ENCODE peak calls at places on chromosomes 6 and 20, in four cellular contexts. Q is type B pancreatic cell, V is activated gamma-delta T cell, O is sigmoid colon. T is an unnamed sample.

GRCh38 chr6:48764261-48764660 is 653.3 kb upstream of the PTCHD4 start:
- DNase-seq in O (no peak), Q (no peak), V (no peak), T (no peak)

GRCh38 chr20:33162313-33162712 is 5.6 kb upstream of the BPIFA2 start:
- DNase-seq in O (no peak), Q (peak), V (no peak), T (no peak)

GRCh38 chr20:5030348-5031205 is 29.3 kb upstream of the SLC23A2 start:
- DNase-seq in O (no peak), V (no peak), Q (no peak), T (no peak)

GRCh38 chr6:80530096-80530495 is 423.6 kb downstream of the BCKDHB start:
- DNase-seq in Q (no peak), O (no peak), V (no peak), T (no peak)

GRCh38 chr6:161866570-161866969 is 592.7 kb upstream of the AGPAT4 start:
- DNase-seq in O (no peak), V (no peak), Q (no peak), T (no peak)

GRCh38 chr6:57265755-57266221 is 43.7 kb upstream of the RAB23 start:
- DNase-seq in V (no peak), Q (no peak), O (no peak), T (no peak)

GRCh38 chr6:44956426-44956825 is 371.7 kb upstream of the RUNX2 start:
- DNase-seq in Q (no peak), V (no peak), O (no peak), T (peak)

GRCh38 chr6:154247119-154247814 is 109.3 kb downstream of the IPCEF1 start:
- DNase-seq in O (no peak), Q (no peak), V (no peak), T (no peak)

GRCh38 chr6:119137194-119138072 is 59.0 kb upstream of the FAM184A start:
- DNase-seq in V (no peak), O (no peak), Q (no peak), T (no peak)

GRCh38 chr20:64062276-64062595 is 762 bp upstream of the TCEA2 start:
- DNase-seq in V (no peak), Q (no peak), O (no peak), T (no peak)

GRCh38 chr20:14829897-14830296 is 492.5 kb upstream of the FLRT3 start:
- DNase-seq in Q (no peak), V (no peak), O (no peak), T (no peak)

GRCh38 chr6:106146852-106147351 is 60.8 kb downstream of the PRDM1 start:
- DNase-seq in O (no peak), Q (no peak), V (no peak), T (no peak)

GRCh38 chr20:48794360-48794759 is 33.4 kb downstream of the PREX1 start:
- DNase-seq in V (no peak), O (no peak), Q (no peak), T (no peak)

GRCh38 chr20:62266340-62266739 is 28.0 kb downstream of the OSBPL2 start:
- DNase-seq in Q (no peak), V (no peak), O (no peak), T (no peak)

GRCh38 chr6:52990342-52990741 is 4.7 kb downstream of the GSTA4 start:
- DNase-seq in O (no peak), Q (no peak), V (no peak), T (no peak)

GRCh38 chr6:11008821-11009220 is 35.3 kb downstream of the ELOVL2 start:
- DNase-seq in Q (no peak), O (no peak), V (no peak), T (no peak)

GRCh38 chr6:48176909-48177308 is 65.9 kb upstream of the PTCHD4 start:
- DNase-seq in V (no peak), Q (no peak), O (no peak), T (no peak)

GRCh38 chr6:21164768-21165326 is 428.7 kb upstream of the SOX4 start:
- DNase-seq in O (no peak), V (no peak), Q (no peak), T (no peak)

GRCh38 chr6:45567879-45568278 is 190.1 kb upstream of the SUPT3H start:
- DNase-seq in O (no peak), Q (no peak), V (no peak), T (no peak)

GRCh38 chr6:17867880-17868279 is 119.6 kb downstream of the KIF13A start:
- DNase-seq in V (no peak), Q (no peak), O (no peak), T (peak)

GRCh38 chr6:108920751-108921150 is 72.5 kb downstream of the ARMC2 start:
- DNase-seq in O (no peak), V (no peak), Q (no peak), T (no peak)

GRCh38 chr20:1894951-1895673 is at the start of gene SIRPA:
- DNase-seq in O (peak), Q (no peak), V (no peak), T (no peak)

GRCh38 chr6:74087898-74088297 is 391.9 kb downstream of the CD109 start:
- DNase-seq in O (no peak), Q (no peak), V (no peak), T (no peak)

T was measured in HS-27A.